ENCODE peak calls at places on chromosome 17, in five cellular contexts. G is K562, O is A549, R is HepG2, E is GM12878. U is an unnamed sample.

GRCh38 chr17:40333781-40334453 is 24.9 kb downstream of the RARA start:
- DNase-seq in G (no peak), R (no peak), E (no peak), O (no peak), U (no peak)

GRCh38 chr17:82613283-82614094 is 34.8 kb downstream of the WDR45B start:
- DNase-seq in E (no peak), O (no peak), G (no peak), R (no peak), U (peak; percentile 83)

GRCh38 chr17:40932608-40933007 is 4.8 kb downstream of the KRT23 start:
- DNase-seq in G (no peak), O (no peak), R (peak; percentile 83), E (no peak), U (no peak)

GRCh38 chr17:60577147-60577925 is 22.7 kb upstream of the PPM1D start:
- DNase-seq in R (peak; percentile 17), O (no peak), G (peak; percentile 26), E (peak; percentile 30), U (peak; percentile 33)

GRCh38 chr17:4019400-4019799 is 55.2 kb upstream of the ATP2A3 start:
- DNase-seq in O (no peak), R (no peak), E (no peak), G (no peak), U (no peak)

GRCh38 chr17:50549969-50550368 is 3.0 kb downstream of the SPATA20 start:
- DNase-seq in G (no peak), E (no peak), R (no peak), O (no peak), U (no peak)

GRCh38 chr17:12282056-12282455 is 261.4 kb downstream of the MAP2K4 start:
- DNase-seq in O (peak; percentile 8), E (no peak), R (no peak), G (no peak), U (no peak)

GRCh38 chr17:36743130-36743529 is 141.7 kb downstream of the MRM1 start:
- DNase-seq in O (no peak), R (no peak), E (no peak), G (no peak), U (no peak)

GRCh38 chr17:82802141-82802540 is 37.7 kb downstream of the ZNF750 start:
- DNase-seq in G (no peak), O (no peak), R (no peak), E (no peak), U (no peak)

GRCh38 chr17:31627960-31628359 is 231.1 kb downstream of the COPRS start:
- DNase-seq in O (no peak), E (no peak), G (no peak), R (no peak), U (no peak)

GRCh38 chr17:74768763-74769114 is 7.4 kb downstream of the NAT9 start:
- DNase-seq in G (no peak), E (no peak), R (no peak), O (no peak), U (no peak)

GRCh38 chr17:13996758-13997157 is 72.5 kb upstream of the COX10 start:
- DNase-seq in O (no peak), E (no peak), R (no peak), G (no peak), U (no peak)

GRCh38 chr17:67549787-67550186 is 167.9 kb upstream of the NOL11 start:
- DNase-seq in O (no peak), E (no peak), R (no peak), G (no peak), U (no peak)

GRCh38 chr17:51653902-51654301 is 393.6 kb downstream of the UTP18 start:
- DNase-seq in R (no peak), O (peak; percentile 21), G (no peak), E (no peak), U (peak; percentile 69)

GRCh38 chr17:80168371-80168770 is 1.5 kb upstream of the CARD14 start:
- DNase-seq in R (no peak), G (no peak), E (no peak), O (no peak), U (no peak)

GRCh38 chr17:51793686-51794085 is 364.8 kb downstream of the CA10 start:
- DNase-seq in E (no peak), G (no peak), O (no peak), R (no peak), U (no peak)

GRCh38 chr17:32323784-32324590 is 18.0 kb downstream of the C17orf75 start:
- DNase-seq in R (no peak), O (no peak), G (no peak), E (no peak), U (peak; percentile 50)

GRCh38 chr17:19237389-19238166 is 412 bp downstream of the EPN2 start:
- DNase-seq in R (no peak), O (peak; percentile 49), E (no peak), G (peak; percentile 25), U (peak; percentile 78)

GRCh38 chr17:41863074-41863843 is 2.0 kb downstream of the KLHL11 start:
- DNase-seq in O (no peak), G (no peak), E (no peak), R (no peak), U (no peak)

GRCh38 chr17:76543482-76544122 is 3.8 kb downstream of the PRCD start:
- DNase-seq in O (no peak), G (no peak), E (no peak), R (no peak), U (peak; percentile 64)

GRCh38 chr17:37828313-37829124 is 83.7 kb upstream of the HNF1B start:
- DNase-seq in R (no peak), E (no peak), G (peak; percentile 78), O (peak; percentile 77), U (no peak)

GRCh38 chr17:73342549-73343167 is 30.9 kb upstream of the CDC42EP4 start:
- DNase-seq in R (no peak), O (peak; percentile 64), E (no peak), G (no peak), U (no peak)

GRCh38 chr17:12406623-12407228 is 259.0 kb upstream of the MYOCD start:
- DNase-seq in O (no peak), R (no peak), G (no peak), E (no peak), U (no peak)

GRCh38 chr17:82520041-82520910 is 744 bp downstream of the FOXK2 start:
- DNase-seq in O (no peak), R (no peak), E (no peak), G (peak; percentile 45), U (peak; percentile 80)

GRCh38 chr17:41654134-41654907 is 29.9 kb upstream of the KRT17 start:
- DNase-seq in E (no peak), R (no peak), O (peak; percentile 38), G (no peak), U (no peak)

GRCh38 chr17:48960834-48961515 is 7.4 kb downstream of the GIP start:
- DNase-seq in G (peak; percentile 24), O (no peak), R (peak; percentile 73), E (no peak), U (no peak)

GRCh38 chr17:40952675-40953074 is 14.1 kb downstream of the KRT39 start:
- DNase-seq in R (no peak), E (no peak), O (no peak), G (no peak), U (no peak)

GRCh38 chr17:66268247-66268927 is 34.0 kb upstream of the PRKCA start:
- DNase-seq in O (no peak), E (no peak), R (no peak), G (no peak), U (no peak)
- TF ChIP-seq CHD2 in O (no peak), E (no peak), R (no peak), G (no peak), U (no peak)

GRCh38 chr17:43984521-43984920 is 19.9 kb upstream of the NAGS start:
- DNase-seq in E (no peak), R (no peak), O (no peak), G (no peak), U (peak; percentile 71)

GRCh38 chr17:43983196-43983514 is 21.3 kb upstream of the NAGS start:
- DNase-seq in G (no peak), O (no peak), E (no peak), R (no peak), U (no peak)

GRCh38 chr17:43982171-43982570 is 22.3 kb upstream of the NAGS start:
- DNase-seq in R (no peak), O (no peak), G (no peak), E (no peak), U (no peak)

GRCh38 chr17:43986225-43986981 is 18.0 kb upstream of the NAGS start:
- DNase-seq in O (no peak), E (no peak), R (no peak), G (no peak), U (no peak)

GRCh38 chr17:43983515-43984411 is 20.7 kb upstream of the NAGS start:
- DNase-seq in E (no peak), O (no peak), R (peak; percentile 67), G (peak; percentile 69), U (peak; percentile 72)
- TF ChIP-seq REST in E (no peak), O (no peak), R (peak; percentile 45), G (no peak), U (no peak)

DNA sequence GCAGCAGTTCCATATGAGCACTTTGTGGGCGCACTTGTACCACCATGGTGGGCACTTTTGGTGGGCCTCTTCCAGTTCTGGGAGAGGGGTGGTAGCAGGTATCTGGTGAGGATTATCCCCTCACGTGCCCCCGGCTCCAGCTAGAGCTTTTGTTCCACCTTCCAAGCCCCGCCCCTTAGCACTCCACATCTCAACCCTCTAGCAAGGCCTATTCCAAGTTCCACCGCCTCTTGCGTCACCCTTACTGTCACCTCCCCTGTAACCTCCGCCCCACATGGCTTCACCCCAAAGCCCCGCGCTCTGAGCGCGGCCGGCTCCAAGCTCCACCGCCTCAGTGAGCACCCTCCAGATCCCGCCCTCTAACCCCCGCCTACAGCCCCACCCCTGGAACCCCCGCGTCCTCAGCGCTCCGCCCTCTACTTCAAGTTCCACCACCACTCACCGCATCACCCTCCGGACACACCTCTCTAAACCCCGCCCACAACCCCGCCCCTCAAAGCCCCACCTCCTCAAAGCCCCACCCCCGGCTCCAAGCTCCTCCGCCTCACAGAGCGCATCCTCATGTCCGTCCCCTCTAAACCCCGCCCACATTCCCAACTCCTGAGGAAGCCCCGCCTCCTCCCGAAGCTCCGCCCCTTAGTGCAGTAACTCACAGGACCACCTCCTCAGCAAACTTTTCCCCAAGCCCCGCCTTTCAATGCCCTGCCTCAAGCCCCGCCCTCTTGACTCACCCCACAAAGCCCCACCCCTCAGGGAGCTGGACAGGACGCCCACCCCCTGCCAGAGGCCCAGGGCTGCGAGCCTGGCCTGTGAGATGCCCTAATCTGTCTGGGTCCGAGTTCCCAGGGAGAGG is 11.1 kb downstream of the SCN4A start:
- DNase-seq in O (peak; percentile 83), E (no peak), G (peak; percentile 98), R (peak; percentile 68), U (peak; percentile 79)
- TF ChIP-seq CHD2 in O (no peak), E (no peak), G (no peak), R (no peak), U (no peak)

GRCh38 chr17:8120520-8121443 is 2.5 kb upstream of the ALOXE3 start:
- DNase-seq in E (peak; percentile 63), R (no peak), G (peak; percentile 74), O (peak; percentile 78), U (peak; percentile 71)
- TF ChIP-seq REST in E (no peak), R (no peak), G (no peak), O (peak; percentile 48), U (no peak)

U was measured in SK-N-SH.